ENCODE peak calls at places on chromosomes 11 and 22, in six cellular contexts. One of them, this sample, is unnamed.

GRCh38 chr22:49208768-49209252 is 618.9 kb downstream of the BRD1 start:
- DNase-seq in T-cell: no peak
- DNase-seq in T follicular helper cell: no peak
- DNase-seq in GM13977: no peak
- DNase-seq in mucosa of descending colon: peak; percentile 12
- DNase-seq in breast epithelium: peak; percentile 31
- DNase-seq in this sample: no peak

GRCh38 chr11:7514099-7514725 is 413 bp downstream of the PPFIBP2 start:
- DNase-seq in T-cell: no peak
- DNase-seq in T follicular helper cell: no peak
- DNase-seq in GM13977: peak; percentile 32
- DNase-seq in mucosa of descending colon: peak; percentile 69
- DNase-seq in breast epithelium: no peak
- DNase-seq in this sample: no peak

GRCh38 chr11:86632499-86633269 is 39.7 kb downstream of the ME3 start:
- DNase-seq in T-cell: no peak
- DNase-seq in T follicular helper cell: no peak
- DNase-seq in GM13977: no peak
- DNase-seq in mucosa of descending colon: peak; percentile 45
- DNase-seq in breast epithelium: no peak
- DNase-seq in this sample: no peak

GRCh38 chr11:59787816-59788215 is 22.8 kb downstream of the MRPL16 start:
- DNase-seq in T-cell: no peak
- DNase-seq in T follicular helper cell: no peak
- DNase-seq in GM13977: no peak
- DNase-seq in mucosa of descending colon: no peak
- DNase-seq in breast epithelium: no peak
- DNase-seq in this sample: no peak

GRCh38 chr11:79381036-79381435 is 59.8 kb downstream of the TENM4 start:
- DNase-seq in T-cell: no peak
- DNase-seq in T follicular helper cell: no peak
- DNase-seq in GM13977: no peak
- DNase-seq in mucosa of descending colon: no peak
- DNase-seq in breast epithelium: no peak
- DNase-seq in this sample: no peak

GRCh38 chr11:68008381-68009337 is 1.5 kb upstream of the ALDH3B1 start:
- DNase-seq in T-cell: no peak
- DNase-seq in T follicular helper cell: no peak
- DNase-seq in GM13977: no peak
- DNase-seq in mucosa of descending colon: peak; percentile 79
- DNase-seq in breast epithelium: no peak
- DNase-seq in this sample: no peak

GRCh38 chr22:17955611-17956379 is 68.6 kb downstream of the MICAL3 start:
- DNase-seq in T-cell: no peak
- DNase-seq in T follicular helper cell: no peak
- DNase-seq in GM13977: no peak
- DNase-seq in mucosa of descending colon: no peak
- DNase-seq in breast epithelium: no peak
- DNase-seq in this sample: no peak

GRCh38 chr11:87180743-87181142 is 143.0 kb downstream of the TMEM135 start:
- DNase-seq in T-cell: no peak
- DNase-seq in T follicular helper cell: no peak
- DNase-seq in GM13977: no peak
- DNase-seq in mucosa of descending colon: no peak
- DNase-seq in breast epithelium: no peak
- DNase-seq in this sample: no peak

GRCh38 chr11:72940417-72940816 is 126.2 kb downstream of the ATG16L2 start:
- DNase-seq in T-cell: no peak
- DNase-seq in T follicular helper cell: no peak
- DNase-seq in GM13977: no peak
- DNase-seq in mucosa of descending colon: no peak
- DNase-seq in breast epithelium: no peak
- DNase-seq in this sample: no peak

GRCh38 chr11:111409915-111410314 is 30.8 kb upstream of the POU2AF1 start:
- DNase-seq in T-cell: no peak
- DNase-seq in T follicular helper cell: no peak
- DNase-seq in GM13977: peak; percentile 48
- DNase-seq in mucosa of descending colon: no peak
- DNase-seq in breast epithelium: no peak
- DNase-seq in this sample: peak; percentile 52

GRCh38 chr11:82521427-82521826 is 212.2 kb downstream of the FAM181B start:
- DNase-seq in T-cell: no peak
- DNase-seq in T follicular helper cell: no peak
- DNase-seq in GM13977: no peak
- DNase-seq in mucosa of descending colon: no peak
- DNase-seq in breast epithelium: no peak
- DNase-seq in this sample: no peak

GRCh38 chr22:41479671-41480396 is 10.9 kb downstream of the ACO2 start:
- DNase-seq in T-cell: no peak
- DNase-seq in T follicular helper cell: no peak
- DNase-seq in GM13977: no peak
- DNase-seq in mucosa of descending colon: no peak
- DNase-seq in breast epithelium: no peak
- DNase-seq in this sample: no peak

GRCh38 chr11:116844722-116845121 is 7.3 kb upstream of the APOA1 start:
- DNase-seq in T-cell: no peak
- DNase-seq in T follicular helper cell: no peak
- DNase-seq in GM13977: no peak
- DNase-seq in mucosa of descending colon: no peak
- DNase-seq in breast epithelium: no peak
- DNase-seq in this sample: no peak

GRCh38 chr22:19898831-19899567 is 42.6 kb upstream of the COMT start:
- DNase-seq in T-cell: no peak
- DNase-seq in T follicular helper cell: no peak
- DNase-seq in GM13977: no peak
- DNase-seq in mucosa of descending colon: no peak
- DNase-seq in breast epithelium: no peak
- DNase-seq in this sample: no peak

GRCh38 chr11:96098511-96099241 is 174.8 kb upstream of the MTMR2 start:
- DNase-seq in T-cell: no peak
- DNase-seq in T follicular helper cell: no peak
- DNase-seq in GM13977: no peak
- DNase-seq in mucosa of descending colon: no peak
- DNase-seq in breast epithelium: no peak
- DNase-seq in this sample: no peak

GRCh38 chr22:33841281-33842005 is 78.8 kb downstream of the LARGE1 start:
- DNase-seq in T-cell: no peak
- DNase-seq in T follicular helper cell: no peak
- DNase-seq in GM13977: no peak
- DNase-seq in mucosa of descending colon: no peak
- DNase-seq in breast epithelium: no peak
- DNase-seq in this sample: no peak

GRCh38 chr11:74466916-74467885 is at the start of gene KCNE3:
- DNase-seq in T-cell: no peak
- DNase-seq in T follicular helper cell: no peak
- DNase-seq in GM13977: no peak
- DNase-seq in mucosa of descending colon: peak; percentile 78
- DNase-seq in breast epithelium: no peak
- DNase-seq in this sample: no peak

GRCh38 chr22:49306632-49306975 is 521.1 kb downstream of the BRD1 start:
- DNase-seq in T-cell: peak; percentile 4
- DNase-seq in T follicular helper cell: no peak
- DNase-seq in GM13977: no peak
- DNase-seq in mucosa of descending colon: no peak
- DNase-seq in breast epithelium: peak; percentile 30
- DNase-seq in this sample: no peak

GRCh38 chr11:57571631-57572030 is 4.2 kb upstream of the UBE2L6 start:
- DNase-seq in T-cell: no peak
- DNase-seq in T follicular helper cell: no peak
- DNase-seq in GM13977: no peak
- DNase-seq in mucosa of descending colon: no peak
- DNase-seq in breast epithelium: no peak
- DNase-seq in this sample: no peak

GRCh38 chr11:1295086-1295485 is 14.3 kb downstream of the TOLLIP start:
- DNase-seq in T-cell: no peak
- DNase-seq in T follicular helper cell: no peak
- DNase-seq in GM13977: no peak
- DNase-seq in mucosa of descending colon: no peak
- DNase-seq in breast epithelium: peak; percentile 40
- DNase-seq in this sample: no peak

GRCh38 chr22:27212617-27213177 is 555.3 kb downstream of the MIAT start:
- DNase-seq in T-cell: no peak
- DNase-seq in T follicular helper cell: no peak
- DNase-seq in GM13977: no peak
- DNase-seq in mucosa of descending colon: no peak
- DNase-seq in breast epithelium: no peak
- DNase-seq in this sample: no peak

GRCh38 chr11:26551186-26551801 is 20.8 kb downstream of the MUC15 start:
- DNase-seq in T-cell: no peak
- DNase-seq in T follicular helper cell: no peak
- DNase-seq in GM13977: no peak
- DNase-seq in mucosa of descending colon: no peak
- DNase-seq in breast epithelium: no peak
- DNase-seq in this sample: no peak

GRCh38 chr22:44085743-44086741 is 61.9 kb downstream of the PARVB start:
- DNase-seq in T-cell: no peak
- DNase-seq in T follicular helper cell: no peak
- DNase-seq in GM13977: peak; percentile 78
- DNase-seq in mucosa of descending colon: peak; percentile 63
- DNase-seq in breast epithelium: no peak
- DNase-seq in this sample: peak; percentile 68

GRCh38 chr22:39583066-39583667 is 12.6 kb downstream of the CACNA1I start:
- DNase-seq in T-cell: no peak
- DNase-seq in T follicular helper cell: no peak
- DNase-seq in GM13977: no peak
- DNase-seq in mucosa of descending colon: no peak
- DNase-seq in breast epithelium: no peak
- DNase-seq in this sample: no peak

GRCh38 chr11:94613120-94613519 is 46.0 kb downstream of the PIWIL4 start:
- DNase-seq in T-cell: no peak
- DNase-seq in T follicular helper cell: no peak
- DNase-seq in GM13977: no peak
- DNase-seq in mucosa of descending colon: no peak
- DNase-seq in breast epithelium: no peak
- DNase-seq in this sample: no peak

This sample was measured in GM10248.